ENCODE peak calls at places on chromosome 13, in five cellular contexts. One of them, this sample, is unnamed.

GRCh38 chr13:44141213-44141724 is 232.4 kb upstream of the SERP2 start:
- DNase-seq in neural crest cell: no peak
- DNase-seq in thoracic aorta: no peak
- DNase-seq in T47D: no peak
- DNase-seq in HT-29: no peak
- DNase-seq in this sample: no peak

GRCh38 chr13:26400545-26400944 is 146.6 kb downstream of the CDK8 start:
- DNase-seq in thoracic aorta: no peak
- DNase-seq in neural crest cell: no peak
- DNase-seq in HT-29: no peak
- DNase-seq in T47D: no peak
- DNase-seq in this sample: no peak

GRCh38 chr13:98450495-98451167 is 126.3 kb downstream of the STK24 start:
- DNase-seq in T47D: no peak
- DNase-seq in neural crest cell: peak; percentile 28
- DNase-seq in thoracic aorta: no peak
- DNase-seq in HT-29: no peak
- DNase-seq in this sample: no peak

GRCh38 chr13:93881418-93881817 is 598.1 kb downstream of the DCT start:
- DNase-seq in thoracic aorta: no peak
- DNase-seq in T47D: no peak
- DNase-seq in HT-29: no peak
- DNase-seq in neural crest cell: no peak
- DNase-seq in this sample: no peak

GRCh38 chr13:98410591-98410990 is 166.3 kb downstream of the STK24 start:
- DNase-seq in HT-29: no peak
- DNase-seq in thoracic aorta: no peak
- DNase-seq in T47D: no peak
- DNase-seq in neural crest cell: no peak
- DNase-seq in this sample: no peak

GRCh38 chr13:109691689-109692088 is 94.7 kb downstream of the IRS2 start:
- DNase-seq in neural crest cell: no peak
- DNase-seq in T47D: no peak
- DNase-seq in HT-29: no peak
- DNase-seq in thoracic aorta: no peak
- DNase-seq in this sample: no peak

GRCh38 chr13:40072663-40073120 is 417.2 kb downstream of the COG6 start:
- DNase-seq in HT-29: no peak
- DNase-seq in T47D: no peak
- DNase-seq in thoracic aorta: no peak
- DNase-seq in neural crest cell: no peak
- DNase-seq in this sample: no peak

GRCh38 chr13:110683203-110683883 is 22.6 kb downstream of the CARS2 start:
- DNase-seq in thoracic aorta: no peak
- DNase-seq in T47D: no peak
- DNase-seq in HT-29: peak; percentile 53
- DNase-seq in neural crest cell: no peak
- DNase-seq in this sample: peak; percentile 49

GRCh38 chr13:83019986-83020385 is 862.3 kb downstream of the SLITRK1 start:
- DNase-seq in HT-29: no peak
- DNase-seq in T47D: no peak
- DNase-seq in neural crest cell: no peak
- DNase-seq in thoracic aorta: no peak
- DNase-seq in this sample: no peak

GRCh38 chr13:110089100-110089499 is 217.9 kb downstream of the COL4A1 start:
- DNase-seq in thoracic aorta: no peak
- DNase-seq in neural crest cell: no peak
- DNase-seq in HT-29: no peak
- DNase-seq in T47D: no peak
- DNase-seq in this sample: no peak

GRCh38 chr13:27172495-27172842 is 858 bp upstream of the USP12 start:
- DNase-seq in thoracic aorta: no peak
- DNase-seq in T47D: no peak
- DNase-seq in neural crest cell: no peak
- DNase-seq in HT-29: no peak
- DNase-seq in this sample: no peak

GRCh38 chr13:22232186-22232585 is 561.3 kb downstream of the FGF9 start:
- DNase-seq in T47D: no peak
- DNase-seq in thoracic aorta: no peak
- DNase-seq in HT-29: no peak
- DNase-seq in neural crest cell: no peak
- DNase-seq in this sample: no peak

GRCh38 chr13:54511356-54511755 is 1482.7 kb downstream of the OLFM4 start:
- DNase-seq in thoracic aorta: no peak
- DNase-seq in T47D: no peak
- DNase-seq in neural crest cell: no peak
- DNase-seq in HT-29: no peak
- DNase-seq in this sample: no peak

GRCh38 chr13:53201454-53202225 is 173.0 kb downstream of the OLFM4 start:
- DNase-seq in neural crest cell: peak; percentile 44
- DNase-seq in HT-29: no peak
- DNase-seq in thoracic aorta: no peak
- DNase-seq in T47D: no peak
- DNase-seq in this sample: no peak

GRCh38 chr13:20566424-20566916 is 487 bp upstream of the IFT88 start:
- DNase-seq in neural crest cell: no peak
- DNase-seq in thoracic aorta: peak; percentile 2
- DNase-seq in T47D: peak; percentile 8
- DNase-seq in HT-29: peak; percentile 94
- DNase-seq in this sample: peak; percentile 40

GRCh38 chr13:104008075-104008474 is 941.9 kb upstream of the SLC10A2 start:
- DNase-seq in thoracic aorta: no peak
- DNase-seq in neural crest cell: no peak
- DNase-seq in HT-29: no peak
- DNase-seq in T47D: no peak
- DNase-seq in this sample: no peak

GRCh38 chr13:113848020-113848419 is 15.9 kb downstream of the GAS6 start:
- DNase-seq in thoracic aorta: no peak
- DNase-seq in T47D: no peak
- DNase-seq in neural crest cell: no peak
- DNase-seq in HT-29: no peak
- DNase-seq in this sample: no peak

GRCh38 chr13:95301947-95302386 is 716 bp upstream of the ABCC4 start:
- DNase-seq in T47D: no peak
- DNase-seq in thoracic aorta: no peak
- DNase-seq in HT-29: peak; percentile 86
- DNase-seq in neural crest cell: no peak
- DNase-seq in this sample: no peak

GRCh38 chr13:35995136-35995535 is 136.0 kb downstream of the DCLK1 start:
- DNase-seq in T47D: no peak
- DNase-seq in thoracic aorta: no peak
- DNase-seq in neural crest cell: no peak
- DNase-seq in HT-29: no peak
- DNase-seq in this sample: no peak

GRCh38 chr13:110014719-110015118 is 228.3 kb upstream of the IRS2 start:
- DNase-seq in T47D: no peak
- DNase-seq in HT-29: no peak
- DNase-seq in neural crest cell: no peak
- DNase-seq in thoracic aorta: no peak
- DNase-seq in this sample: peak; percentile 70

GRCh38 chr13:45180713-45181601 is 19.9 kb downstream of the KCTD4 start:
- DNase-seq in HT-29: no peak
- DNase-seq in T47D: no peak
- DNase-seq in thoracic aorta: no peak
- DNase-seq in neural crest cell: no peak
- DNase-seq in this sample: no peak

GRCh38 chr13:44040754-44041100 is 161.0 kb downstream of the LACC1 start:
- DNase-seq in neural crest cell: no peak
- DNase-seq in HT-29: no peak
- DNase-seq in thoracic aorta: no peak
- DNase-seq in T47D: no peak
- DNase-seq in this sample: no peak

GRCh38 chr13:26440111-26440510 is 117.4 kb upstream of the WASF3 start:
- DNase-seq in thoracic aorta: no peak
- DNase-seq in neural crest cell: no peak
- DNase-seq in T47D: no peak
- DNase-seq in HT-29: no peak
- DNase-seq in this sample: no peak

GRCh38 chr13:47046706-47047105 is 149.9 kb upstream of the HTR2A start:
- DNase-seq in neural crest cell: no peak
- DNase-seq in thoracic aorta: no peak
- DNase-seq in HT-29: no peak
- DNase-seq in T47D: no peak
- DNase-seq in this sample: no peak